ENCODE peak calls at places on chromosome 19, in seven cellular contexts. One of them, this sample, is unnamed.

GRCh38 chr19:41868120-41868988 is 8.3 kb downstream of the RPS19 start:
- DNase-seq in psoas muscle: no peak
- DNase-seq in neural crest cell: no peak
- DNase-seq in effector memory CD4-positive, alpha-beta T cell: no peak
- DNase-seq in ovary: no peak
- DNase-seq in GM10248: no peak
- DNase-seq in ACHN: no peak
- DNase-seq in this sample: no peak

GRCh38 chr19:28437390-28438346 is 775.3 kb downstream of the UQCRFS1 start:
- DNase-seq in psoas muscle: no peak
- DNase-seq in neural crest cell: no peak
- DNase-seq in effector memory CD4-positive, alpha-beta T cell: no peak
- DNase-seq in ovary: no peak
- DNase-seq in GM10248: peak; percentile 0
- DNase-seq in ACHN: no peak
- DNase-seq in this sample: no peak

GRCh38 chr19:42290523-42291436 is 11.2 kb upstream of the PRR19 start:
- DNase-seq in psoas muscle: peak; percentile 27
- DNase-seq in neural crest cell: peak; percentile 51
- DNase-seq in effector memory CD4-positive, alpha-beta T cell: peak; percentile 53
- DNase-seq in ovary: peak; percentile 51
- DNase-seq in GM10248: no peak
- DNase-seq in ACHN: peak; percentile 34
- DNase-seq in this sample: peak; percentile 91

GRCh38 chr19:48836089-48837017 is at the start of gene HSD17B14:
- DNase-seq in psoas muscle: no peak
- DNase-seq in neural crest cell: peak; percentile 30
- DNase-seq in effector memory CD4-positive, alpha-beta T cell: no peak
- DNase-seq in ovary: peak; percentile 70
- DNase-seq in GM10248: no peak
- DNase-seq in ACHN: peak; percentile 44
- DNase-seq in this sample: peak; percentile 47

GRCh38 chr19:4987692-4988370 is 18.9 kb downstream of the KDM4B start:
- DNase-seq in psoas muscle: no peak
- DNase-seq in neural crest cell: no peak
- DNase-seq in effector memory CD4-positive, alpha-beta T cell: no peak
- DNase-seq in ovary: peak; percentile 33
- DNase-seq in GM10248: no peak
- DNase-seq in ACHN: no peak
- DNase-seq in this sample: no peak

GRCh38 chr19:31269425-31270127 is 79.7 kb downstream of the TSHZ3 start:
- DNase-seq in psoas muscle: no peak
- DNase-seq in neural crest cell: no peak
- DNase-seq in effector memory CD4-positive, alpha-beta T cell: no peak
- DNase-seq in ovary: peak; percentile 28
- DNase-seq in GM10248: no peak
- DNase-seq in ACHN: no peak
- DNase-seq in this sample: peak; percentile 24

GRCh38 chr19:371501-372160 is 27.0 kb upstream of the MIER2 start:
- DNase-seq in psoas muscle: no peak
- DNase-seq in neural crest cell: no peak
- DNase-seq in effector memory CD4-positive, alpha-beta T cell: no peak
- DNase-seq in ovary: peak; percentile 25
- DNase-seq in GM10248: no peak
- DNase-seq in ACHN: no peak
- DNase-seq in this sample: no peak

GRCh38 chr19:14516048-14516534 is 2.1 kb downstream of the DNAJB1 start:
- DNase-seq in psoas muscle: no peak
- DNase-seq in neural crest cell: no peak
- DNase-seq in effector memory CD4-positive, alpha-beta T cell: no peak
- DNase-seq in ovary: no peak
- DNase-seq in GM10248: no peak
- DNase-seq in ACHN: no peak
- DNase-seq in this sample: no peak

GRCh38 chr19:18130523-18131242 is 22.3 kb upstream of the PIK3R2 start:
- DNase-seq in psoas muscle: no peak
- DNase-seq in neural crest cell: no peak
- DNase-seq in effector memory CD4-positive, alpha-beta T cell: no peak
- DNase-seq in ovary: no peak
- DNase-seq in GM10248: no peak
- DNase-seq in ACHN: no peak
- DNase-seq in this sample: no peak

GRCh38 chr19:18605546-18606280 is 886 bp downstream of the CRLF1 start:
- DNase-seq in psoas muscle: no peak
- DNase-seq in neural crest cell: no peak
- DNase-seq in effector memory CD4-positive, alpha-beta T cell: no peak
- DNase-seq in ovary: no peak
- DNase-seq in GM10248: no peak
- DNase-seq in ACHN: no peak
- DNase-seq in this sample: no peak

This sample was measured in BE2C.